ENCODE peak calls at places on chromosomes 5 and 9, in five cellular contexts. One of them, this sample, is unnamed.

GRCh38 chr5:101663543-101663942 is 632.5 kb downstream of the SLCO4C1 start:
- DNase-seq in H1: no peak
- DNase-seq in B cell: no peak
- DNase-seq in AML-193: peak
- DNase-seq in cardiac fibroblast: no peak
- DNase-seq in this sample: no peak

GRCh38 chr5:147387109-147387508 is 122.8 kb downstream of the DPYSL3 start:
- DNase-seq in H1: no peak
- DNase-seq in B cell: no peak
- DNase-seq in AML-193: no peak
- DNase-seq in cardiac fibroblast: no peak
- DNase-seq in this sample: no peak

GRCh38 chr9:34437006-34437925 is 21.1 kb downstream of the FAM219A start:
- DNase-seq in H1: peak
- DNase-seq in B cell: peak
- DNase-seq in AML-193: peak
- DNase-seq in cardiac fibroblast: peak
- DNase-seq in this sample: peak

GRCh38 chr9:80899208-80899607 is 790.1 kb downstream of the TLE1 start:
- DNase-seq in H1: no peak
- DNase-seq in B cell: no peak
- DNase-seq in AML-193: no peak
- DNase-seq in cardiac fibroblast: no peak
- DNase-seq in this sample: no peak

GRCh38 chr5:31442253-31442820 is 89.6 kb downstream of the DROSHA start:
- DNase-seq in H1: no peak
- DNase-seq in B cell: no peak
- DNase-seq in AML-193: no peak
- DNase-seq in cardiac fibroblast: peak
- DNase-seq in this sample: no peak

GRCh38 chr9:17613723-17614122 is 34.9 kb downstream of the SH3GL2 start:
- DNase-seq in H1: no peak
- DNase-seq in B cell: no peak
- DNase-seq in AML-193: no peak
- DNase-seq in cardiac fibroblast: peak
- DNase-seq in this sample: no peak

GRCh38 chr5:140673187-140673976 is at the start of gene DND1:
- DNase-seq in H1: no peak
- DNase-seq in B cell: no peak
- DNase-seq in AML-193: no peak
- DNase-seq in cardiac fibroblast: no peak
- DNase-seq in this sample: no peak

GRCh38 chr5:178291161-178291561 is 58.6 kb upstream of the PHYKPL start:
- DNase-seq in H1: no peak
- DNase-seq in B cell: no peak
- DNase-seq in AML-193: no peak
- DNase-seq in cardiac fibroblast: no peak
- DNase-seq in this sample: no peak

GRCh38 chr5:57335092-57335491 is 147.5 kb downstream of the ACTBL2 start:
- DNase-seq in H1: no peak
- DNase-seq in B cell: no peak
- DNase-seq in AML-193: no peak
- DNase-seq in cardiac fibroblast: no peak
- DNase-seq in this sample: no peak

GRCh38 chr9:109244179-109245132 is 76.4 kb downstream of the EPB41L4B start:
- DNase-seq in H1: peak
- DNase-seq in B cell: peak
- DNase-seq in AML-193: peak
- DNase-seq in cardiac fibroblast: peak
- DNase-seq in this sample: peak

GRCh38 chr9:137764171-137764671 is 113.4 kb upstream of the CACNA1B start:
- DNase-seq in H1: no peak
- DNase-seq in B cell: no peak
- DNase-seq in AML-193: no peak
- DNase-seq in cardiac fibroblast: no peak
- DNase-seq in this sample: no peak

GRCh38 chr5:152514827-152515397 is 109.8 kb upstream of the NMUR2 start:
- DNase-seq in H1: no peak
- DNase-seq in B cell: no peak
- DNase-seq in AML-193: peak
- DNase-seq in cardiac fibroblast: peak
- DNase-seq in this sample: no peak

GRCh38 chr9:92489209-92489608 is 6.9 kb upstream of the ASPN start:
- DNase-seq in H1: no peak
- DNase-seq in B cell: no peak
- DNase-seq in AML-193: no peak
- DNase-seq in cardiac fibroblast: peak
- DNase-seq in this sample: no peak

GRCh38 chr5:39006650-39007049 is 67.5 kb downstream of the RICTOR start:
- DNase-seq in H1: no peak
- DNase-seq in B cell: no peak
- DNase-seq in AML-193: no peak
- DNase-seq in cardiac fibroblast: no peak
- DNase-seq in this sample: no peak

GRCh38 chr5:178271726-178272479 is 39.3 kb upstream of the PHYKPL start:
- DNase-seq in H1: no peak
- DNase-seq in B cell: no peak
- DNase-seq in AML-193: no peak
- DNase-seq in cardiac fibroblast: no peak
- DNase-seq in this sample: no peak

GRCh38 chr5:107948377-107948776 is 277.6 kb upstream of the EFNA5 start:
- DNase-seq in H1: no peak
- DNase-seq in B cell: no peak
- DNase-seq in AML-193: no peak
- DNase-seq in cardiac fibroblast: no peak
- DNase-seq in this sample: no peak

GRCh38 chr5:178418471-178419010 is 171.7 kb downstream of the COL23A1 start:
- DNase-seq in H1: no peak
- DNase-seq in B cell: no peak
- DNase-seq in AML-193: no peak
- DNase-seq in cardiac fibroblast: no peak
- DNase-seq in this sample: no peak

GRCh38 chr9:34891386-34891785 is 66.7 kb upstream of the PHF24 start:
- DNase-seq in H1: no peak
- DNase-seq in B cell: no peak
- DNase-seq in AML-193: no peak
- DNase-seq in cardiac fibroblast: no peak
- DNase-seq in this sample: no peak

GRCh38 chr9:117715411-117715989 is 11.3 kb downstream of the TLR4 start:
- DNase-seq in H1: no peak
- DNase-seq in B cell: no peak
- DNase-seq in AML-193: no peak
- DNase-seq in cardiac fibroblast: peak
- DNase-seq in this sample: no peak

GRCh38 chr9:125405938-125406811 is 144.5 kb downstream of the GAPVD1 start:
- DNase-seq in H1: no peak
- DNase-seq in B cell: no peak
- DNase-seq in AML-193: no peak
- DNase-seq in cardiac fibroblast: peak
- DNase-seq in this sample: no peak

GRCh38 chr9:125003332-125003731 is 62.4 kb upstream of the GOLGA1 start:
- DNase-seq in H1: no peak
- DNase-seq in B cell: no peak
- DNase-seq in AML-193: no peak
- DNase-seq in cardiac fibroblast: no peak
- DNase-seq in this sample: no peak

GRCh38 chr5:14178671-14179211 is 35.6 kb downstream of the TRIO start:
- DNase-seq in H1: peak
- DNase-seq in B cell: no peak
- DNase-seq in AML-193: no peak
- DNase-seq in cardiac fibroblast: peak
- DNase-seq in this sample: no peak

This sample was measured in KG1.